ENCODE peak calls at places on chromosomes 16 and 17, in four cellular contexts. One of them, this sample, is unnamed.

GRCh38 chr17:4287710-4288109 is 23.9 kb upstream of the ANKFY1 start:
- DNase-seq in IMR-90: no peak
- DNase-seq in H1: no peak
- DNase-seq in H9: no peak
- DNase-seq in this sample: no peak

GRCh38 chr17:50689251-50689650 is 18.5 kb downstream of the ANKRD40 start:
- DNase-seq in IMR-90: peak
- DNase-seq in H1: no peak
- DNase-seq in H9: peak
- DNase-seq in this sample: no peak

GRCh38 chr16:4674926-4675530 is 18.3 kb upstream of the NUDT16L1 start:
- DNase-seq in IMR-90: no peak
- DNase-seq in H1: no peak
- DNase-seq in H9: no peak
- DNase-seq in this sample: no peak

GRCh38 chr16:89442990-89443726 is 47.2 kb downstream of the ANKRD11 start:
- DNase-seq in IMR-90: peak
- DNase-seq in H1: no peak
- DNase-seq in H9: no peak
- DNase-seq in this sample: peak

GRCh38 chr17:74485841-74486240 is 19.4 kb downstream of the CD300A start:
- DNase-seq in IMR-90: no peak
- DNase-seq in H1: no peak
- DNase-seq in H9: peak
- DNase-seq in this sample: no peak

GRCh38 chr16:83138976-83139690 is 512.4 kb downstream of the CDH13 start:
- DNase-seq in IMR-90: peak
- DNase-seq in H1: no peak
- DNase-seq in H9: no peak
- DNase-seq in this sample: no peak

GRCh38 chr17:80892900-80893603 is 98.6 kb upstream of the CHMP6 start:
- DNase-seq in IMR-90: peak
- DNase-seq in H1: no peak
- DNase-seq in H9: no peak
- DNase-seq in this sample: peak

GRCh38 chr16:53031323-53031942 is 21.3 kb downstream of the CHD9NB start:
- DNase-seq in IMR-90: no peak
- DNase-seq in H1: no peak
- DNase-seq in H9: no peak
- DNase-seq in this sample: no peak

GRCh38 chr16:27595993-27596392 is 46.0 kb downstream of the KATNIP start:
- DNase-seq in IMR-90: peak
- DNase-seq in H1: no peak
- DNase-seq in H9: no peak
- DNase-seq in this sample: no peak

DNA sequence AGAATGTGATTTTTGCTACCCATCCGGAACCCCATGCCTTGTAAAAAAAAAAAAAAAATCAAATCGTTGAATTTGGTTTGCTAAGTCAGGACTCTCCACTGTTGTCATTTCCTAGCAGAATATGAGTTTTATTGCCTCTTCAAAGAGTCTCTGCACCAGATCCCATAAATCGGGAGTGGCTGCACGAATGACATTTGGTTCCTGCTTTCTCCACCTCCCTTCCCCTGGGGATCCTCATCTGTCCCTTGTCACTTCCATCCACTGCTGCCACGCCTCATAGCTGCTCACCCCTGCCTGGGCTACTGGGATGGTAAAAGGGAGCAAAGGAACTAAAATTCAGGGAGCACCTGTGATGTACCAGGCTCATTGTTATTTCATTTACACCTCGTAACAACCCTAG is 312 bp upstream of the KRT36 start:
- DNase-seq in IMR-90: no peak
- DNase-seq in H1: no peak
- DNase-seq in H9: no peak
- DNase-seq in this sample: no peak
- H3K14ac ChIP-seq in IMR-90: no peak
- H3K14ac ChIP-seq in H1: no peak
- H3K14ac ChIP-seq in H9: no peak
- H3K14ac ChIP-seq in this sample: no peak

GRCh38 chr17:9520649-9521435 is 54.8 kb downstream of the STX8 start:
- DNase-seq in IMR-90: no peak
- DNase-seq in H1: no peak
- DNase-seq in H9: no peak
- DNase-seq in this sample: peak

GRCh38 chr17:9517396-9517795 is 58.2 kb downstream of the STX8 start:
- DNase-seq in IMR-90: no peak
- DNase-seq in H1: no peak
- DNase-seq in H9: no peak
- DNase-seq in this sample: no peak

GRCh38 chr17:9519873-9520272 is 55.7 kb downstream of the STX8 start:
- DNase-seq in IMR-90: no peak
- DNase-seq in H1: no peak
- DNase-seq in H9: no peak
- DNase-seq in this sample: no peak

DNA sequence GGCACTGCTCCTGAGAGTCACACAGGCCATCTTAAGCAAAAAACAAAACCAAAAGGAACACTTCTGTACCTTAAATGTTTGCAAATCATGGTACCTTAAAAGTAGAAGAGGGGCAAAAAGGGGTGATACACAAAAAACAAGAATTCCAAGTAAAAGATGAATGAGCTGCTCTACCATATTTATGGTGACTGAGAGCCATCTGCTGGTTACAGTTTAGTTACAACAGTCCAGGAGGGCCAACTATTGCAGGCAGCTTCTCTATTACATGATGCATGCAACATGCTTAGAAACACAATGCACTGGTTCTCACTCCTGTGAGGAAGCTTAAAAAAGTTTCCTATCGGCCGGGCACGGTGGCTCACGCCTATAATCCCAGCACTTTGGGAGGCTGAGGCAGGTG is 53.5 kb downstream of the STX8 start:
- DNase-seq in IMR-90: peak
- DNase-seq in H1: no peak
- DNase-seq in H9: no peak
- DNase-seq in this sample: peak
- H3K9ac ChIP-seq in IMR-90: no peak
- H3K9ac ChIP-seq in H1: no peak
- H3K9ac ChIP-seq in H9: no peak
- H3K9ac ChIP-seq in this sample: no peak

DNA sequence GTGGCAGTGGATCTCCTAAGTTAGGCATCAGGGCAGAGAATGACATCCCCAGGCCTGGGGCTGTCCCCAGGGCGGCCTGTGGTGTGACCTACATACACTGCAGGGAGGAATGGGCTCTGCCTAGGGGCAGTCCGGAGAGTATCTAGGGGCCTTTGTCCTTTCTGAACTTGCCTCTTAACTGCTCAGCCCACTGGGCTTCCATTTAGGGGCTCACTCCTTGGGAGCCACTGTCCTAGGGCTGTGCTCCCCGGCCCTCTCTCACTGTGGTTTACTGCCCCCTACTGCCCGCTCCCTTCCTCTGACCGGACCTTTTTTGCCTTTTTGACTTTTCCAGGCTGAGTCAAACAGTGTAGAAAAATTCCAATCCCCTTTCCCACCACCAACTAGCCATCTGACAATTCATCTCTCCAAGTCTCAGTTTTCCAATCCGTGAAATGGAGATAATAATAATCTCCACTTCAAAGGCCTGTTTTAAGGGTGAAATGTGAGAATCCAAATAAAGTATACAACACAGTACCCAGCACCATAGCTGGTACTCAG is 66.8 kb downstream of the DNAH3 start:
- DNase-seq in IMR-90: peak
- DNase-seq in H1: peak
- DNase-seq in H9: peak
- DNase-seq in this sample: peak
- H3K4me2 ChIP-seq in IMR-90: no peak
- H3K4me2 ChIP-seq in H1: no peak
- H3K4me2 ChIP-seq in H9: no peak
- H3K4me2 ChIP-seq in this sample: no peak

GRCh38 chr16:57627184-57627871 is 1.1 kb upstream of the ADGRG1 start:
- DNase-seq in IMR-90: peak
- DNase-seq in H1: no peak
- DNase-seq in H9: peak
- DNase-seq in this sample: peak
- H3K14ac ChIP-seq in IMR-90: no peak
- H3K14ac ChIP-seq in H1: no peak
- H3K14ac ChIP-seq in H9: no peak
- H3K14ac ChIP-seq in this sample: peak

DNA sequence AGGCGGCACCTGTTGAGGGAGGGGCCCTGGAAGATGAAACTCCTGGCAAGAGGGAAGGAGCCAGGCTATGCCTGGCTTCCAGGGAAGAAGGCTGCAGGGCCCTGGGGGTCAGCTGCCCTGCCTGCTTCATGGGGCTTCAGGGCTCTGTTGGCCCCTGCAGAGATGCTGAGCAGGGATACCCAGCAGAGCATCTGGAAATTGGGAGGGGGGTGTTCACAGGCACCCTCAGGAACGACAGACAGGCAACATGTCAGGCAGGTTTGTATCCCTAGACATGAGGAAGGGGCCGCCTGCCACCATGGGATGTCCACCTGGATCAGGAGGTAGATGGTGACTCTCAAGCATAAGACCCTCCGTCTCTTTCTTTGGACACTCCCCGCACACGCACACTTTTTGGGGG is 13.8 kb upstream of the ZNF423 start:
- DNase-seq in IMR-90: no peak
- DNase-seq in H1: no peak
- DNase-seq in H9: no peak
- DNase-seq in this sample: no peak
- H3K9ac ChIP-seq in IMR-90: no peak
- H3K9ac ChIP-seq in H1: no peak
- H3K9ac ChIP-seq in H9: no peak
- H3K9ac ChIP-seq in this sample: no peak

GRCh38 chr17:63780507-63780906 is 6.5 kb downstream of the DDX42 start:
- DNase-seq in IMR-90: peak
- DNase-seq in H1: no peak
- DNase-seq in H9: no peak
- DNase-seq in this sample: no peak
- H3K4me2 ChIP-seq in IMR-90: peak
- H3K4me2 ChIP-seq in H1: no peak
- H3K4me2 ChIP-seq in H9: no peak
- H3K4me2 ChIP-seq in this sample: no peak

GRCh38 chr16:85631802-85632393 is 18.8 kb downstream of the GSE1 start:
- DNase-seq in IMR-90: no peak
- DNase-seq in H1: no peak
- DNase-seq in H9: no peak
- DNase-seq in this sample: no peak
- H3K14ac ChIP-seq in IMR-90: no peak
- H3K14ac ChIP-seq in H1: no peak
- H3K14ac ChIP-seq in H9: no peak
- H3K14ac ChIP-seq in this sample: no peak

DNA sequence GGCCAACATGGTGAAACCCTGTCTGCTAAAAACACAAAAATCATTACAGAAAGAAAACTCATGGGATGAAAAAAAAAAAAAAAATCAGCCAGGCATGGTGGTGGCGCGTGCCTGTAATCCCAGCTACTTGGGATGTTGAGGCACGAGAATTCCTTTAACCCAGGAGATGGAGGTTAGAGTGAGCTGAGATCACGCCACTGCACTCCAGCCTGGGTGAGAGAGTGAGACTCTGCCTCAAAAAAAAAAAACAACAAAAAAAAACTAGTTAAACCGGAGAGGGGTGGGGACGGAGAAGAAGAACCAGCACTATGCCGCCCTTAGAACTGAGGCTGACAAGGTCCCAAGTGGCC is 7.4 kb upstream of the NOTUM start:
- DNase-seq in IMR-90: no peak
- DNase-seq in H1: no peak
- DNase-seq in H9: no peak
- DNase-seq in this sample: no peak
- H3K9ac ChIP-seq in IMR-90: no peak
- H3K9ac ChIP-seq in H1: no peak
- H3K9ac ChIP-seq in H9: no peak
- H3K9ac ChIP-seq in this sample: no peak

This sample was measured in trophoblast cell.